ENCODE peak calls at places on chromosomes 1 and 21, in four cellular contexts. P, Q, Z and D are unnamed samples.

GRCh38 chr21:26565105-26565504 is 8.0 kb downstream of the CYYR1 start:
- DNase-seq in Q (no peak), Z (no peak), P (no peak), D (no peak)

GRCh38 chr1:157151506-157151905 is 13.3 kb upstream of the ETV3 start:
- DNase-seq in P (no peak), Z (no peak), Q (no peak), D (peak)

GRCh38 chr1:198788561-198789064 is 149.8 kb downstream of the PTPRC start:
- DNase-seq in Q (no peak), Z (no peak), P (no peak), D (peak)

GRCh38 chr1:55519937-55520683 is 304.9 kb upstream of the USP24 start:
- DNase-seq in Z (peak), P (no peak), Q (no peak), D (no peak)

GRCh38 chr1:55138740-55139283 is 76.4 kb downstream of the USP24 start:
- DNase-seq in P (no peak), Q (no peak), Z (no peak), D (no peak)

GRCh38 chr1:178337091-178337726 is 159.6 kb downstream of the CLEC20A start:
- DNase-seq in P (no peak), Q (no peak), Z (no peak), D (no peak)

GRCh38 chr21:37878946-37879660 is 37.2 kb downstream of the KCNJ6 start:
- DNase-seq in Z (peak), P (no peak), Q (no peak), D (peak)

GRCh38 chr1:159188375-159188788 is 16.3 kb upstream of the ACKR1 start:
- DNase-seq in Z (peak), Q (peak), P (peak), D (peak)

GRCh38 chr1:232016636-232017035 is 390.0 kb downstream of the DISC1 start:
- DNase-seq in Q (no peak), Z (peak), P (no peak), D (no peak)

GRCh38 chr1:92537333-92537884 is 50.7 kb upstream of the GFI1 start:
- DNase-seq in Q (no peak), Z (no peak), P (no peak), D (no peak)

GRCh38 chr1:235513495-235514366 is 9.5 kb upstream of the B3GALNT2 start:
- DNase-seq in P (peak), Q (peak), Z (peak), D (peak)

GRCh38 chr21:25732091-25732760 is 2.5 kb downstream of the ATP5PF start:
- DNase-seq in Q (no peak), Z (no peak), P (no peak), D (no peak)

GRCh38 chr1:100866041-100866900 is 28.4 kb downstream of the EXTL2 start:
- DNase-seq in Z (peak), Q (no peak), P (no peak), D (peak)

GRCh38 chr1:238088891-238089290 is 198.2 kb upstream of the ZP4 start:
- DNase-seq in Z (no peak), P (no peak), Q (no peak), D (no peak)

GRCh38 chr1:86441581-86441980 is 17.6 kb downstream of the CLCA2 start:
- DNase-seq in Q (no peak), Z (no peak), P (no peak), D (no peak)

GRCh38 chr1:54940027-54940426 is 40.4 kb upstream of the TMEM61 start:
- DNase-seq in Q (no peak), P (no peak), Z (peak), D (no peak)

GRCh38 chr1:34898220-34898820 is 31.1 kb downstream of the DLGAP3 start:
- DNase-seq in P (no peak), Z (no peak), Q (no peak), D (no peak)

GRCh38 chr21:46226920-46227599 is 1.5 kb downstream of the LSS start:
- DNase-seq in Q (no peak), P (no peak), Z (peak), D (peak)

GRCh38 chr21:35932232-35932911 is 128.0 kb downstream of the SETD4 start:
- DNase-seq in Q (peak), Z (peak), P (peak), D (peak)

GRCh38 chr1:162951553-162952315 is 90.8 kb upstream of the CCDC190 start:
- DNase-seq in Q (no peak), P (no peak), Z (peak), D (no peak)

GRCh38 chr1:11873395-11873794 is 14.7 kb upstream of the NPPB start:
- DNase-seq in P (no peak), Z (no peak), Q (no peak), D (no peak)

GRCh38 chr1:111045033-111045722 is 81.5 kb upstream of the LRIF1 start:
- DNase-seq in Z (no peak), Q (peak), P (no peak), D (no peak)

GRCh38 chr1:10431065-10431730 is 965 bp downstream of the CENPS start:
- DNase-seq in Z (no peak), P (no peak), Q (no peak), D (no peak)

DNA sequence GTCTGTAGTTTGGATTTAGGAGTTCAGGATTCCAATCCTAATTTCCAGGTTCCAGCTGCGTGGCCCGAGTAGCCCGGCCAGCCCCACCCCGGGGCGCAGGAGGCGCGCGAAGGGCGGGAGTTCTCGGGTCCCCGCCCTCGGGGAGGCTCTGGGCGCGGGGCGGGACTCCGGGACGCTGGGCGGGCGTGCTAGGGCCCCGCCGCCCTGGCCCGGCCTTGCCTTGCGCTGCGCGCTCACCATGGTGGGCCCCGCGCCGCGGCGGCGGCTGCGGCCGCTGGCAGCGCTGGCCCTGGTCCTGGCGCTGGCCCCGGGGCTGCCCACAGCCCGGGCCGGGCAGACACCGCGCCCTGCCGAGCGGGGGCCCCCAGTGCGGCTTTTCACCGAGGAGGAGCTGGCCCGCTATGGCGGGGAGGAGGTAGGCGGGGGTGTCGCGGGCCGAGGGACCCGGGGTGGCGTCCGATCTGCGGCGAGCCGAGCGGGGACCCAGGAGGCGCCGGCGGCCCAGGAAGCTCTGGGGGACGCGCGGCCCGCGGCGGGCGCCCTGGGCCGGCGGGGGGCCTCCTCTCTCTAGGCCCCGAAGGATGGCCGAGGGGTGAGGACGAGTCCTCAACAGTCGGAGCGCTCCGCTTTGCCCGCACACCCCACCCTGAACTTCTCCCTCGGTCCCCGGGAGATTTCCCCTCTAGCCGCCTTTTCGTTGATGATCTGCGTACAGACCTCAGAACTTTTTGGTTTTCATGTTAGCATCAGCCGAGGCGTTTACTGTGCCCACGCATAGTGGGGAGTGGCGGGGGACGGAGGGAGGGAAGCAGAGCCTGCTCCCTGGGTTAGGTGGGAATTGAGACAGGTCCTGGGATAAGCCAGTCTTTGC is at the start of gene NENF:
- DNase-seq in P (peak), Z (peak), Q (peak), D (peak)
- TF ChIP-seq POLR2A in P (peak), Z (peak), Q (peak), D (peak)

DNA sequence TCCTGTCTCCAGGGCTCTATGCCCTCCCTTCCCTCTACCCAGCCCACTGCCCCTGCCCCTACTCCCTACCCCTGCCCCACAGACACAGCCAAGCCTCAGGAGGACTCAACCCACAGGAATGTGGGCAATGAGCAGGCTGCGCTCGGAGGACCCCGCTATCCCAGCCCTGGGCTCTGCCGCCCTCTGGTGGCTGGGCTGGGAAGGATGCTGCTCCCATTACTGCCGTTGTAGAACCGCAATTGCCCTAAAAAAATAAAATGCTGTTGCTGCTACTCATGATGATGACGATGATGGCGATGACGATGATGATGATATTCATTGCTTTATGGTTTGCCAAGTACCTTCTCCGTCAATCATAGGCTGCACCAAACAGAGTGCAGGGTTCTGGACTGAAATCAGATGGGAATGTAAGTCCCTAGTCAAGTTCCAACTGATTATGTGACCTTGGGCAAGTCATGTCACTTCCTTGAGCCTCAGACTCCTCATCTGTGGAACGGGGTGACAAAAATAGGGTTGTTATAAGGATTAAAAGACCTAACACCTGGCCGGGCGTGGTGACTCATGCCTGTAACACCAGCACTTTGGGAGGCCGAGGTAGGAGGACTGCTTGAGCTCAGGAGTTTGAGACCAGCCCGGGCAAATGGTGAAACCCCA is 24.6 kb downstream of the ARHGEF19 start:
- DNase-seq in Q (peak), P (peak), Z (peak), D (peak)
- TF ChIP-seq POLR2A in Q (no peak), P (no peak), Z (peak), D (no peak)

GRCh38 chr1:248872752-248873408 is 14.0 kb upstream of the ZNF692 start:
- DNase-seq in P (peak), Q (peak), Z (peak), D (peak)
- TF ChIP-seq POLR2A in P (no peak), Q (no peak), Z (peak), D (no peak)

DNA sequence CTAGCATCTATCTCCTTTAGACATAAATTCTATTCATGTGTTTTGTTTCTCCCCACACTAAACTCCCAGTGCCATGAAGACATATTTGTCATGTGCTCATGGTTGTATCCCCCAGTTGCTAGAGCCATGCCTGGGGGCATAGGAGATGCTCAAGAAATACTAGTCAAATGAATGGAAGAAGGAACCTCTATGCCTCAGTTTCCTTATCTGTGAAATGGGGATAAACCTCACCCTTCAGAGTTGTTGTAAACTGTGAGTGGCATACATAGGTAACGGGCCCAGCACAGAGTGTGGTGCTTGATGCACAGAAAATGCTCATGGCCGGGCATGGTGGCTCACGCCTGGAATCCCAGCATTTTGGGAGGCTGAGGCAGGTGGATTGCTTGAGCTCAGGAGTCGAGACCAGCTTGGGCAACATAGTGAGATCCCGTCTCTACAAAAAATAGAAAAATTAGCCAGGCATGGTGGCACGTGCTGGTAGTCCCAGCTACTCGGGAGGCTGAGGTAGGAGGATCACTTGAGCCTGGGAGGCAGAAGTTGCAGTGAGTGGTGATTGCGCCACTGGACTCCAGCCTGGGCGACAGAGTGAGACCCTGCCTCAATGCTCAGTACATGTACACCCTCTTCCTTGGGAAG is 8.7 kb downstream of the LDLRAD2 start:
- DNase-seq in Z (no peak), P (no peak), Q (no peak), D (no peak)
- TF ChIP-seq POLR2A in Z (no peak), P (no peak), Q (no peak), D (no peak)

GRCh38 chr1:225777583-225778411 is at the start of gene SRP9:
- DNase-seq in Z (peak), Q (peak), P (peak), D (peak)
- TF ChIP-seq POLR2A in Z (peak), Q (peak), P (peak), D (peak)

DNA sequence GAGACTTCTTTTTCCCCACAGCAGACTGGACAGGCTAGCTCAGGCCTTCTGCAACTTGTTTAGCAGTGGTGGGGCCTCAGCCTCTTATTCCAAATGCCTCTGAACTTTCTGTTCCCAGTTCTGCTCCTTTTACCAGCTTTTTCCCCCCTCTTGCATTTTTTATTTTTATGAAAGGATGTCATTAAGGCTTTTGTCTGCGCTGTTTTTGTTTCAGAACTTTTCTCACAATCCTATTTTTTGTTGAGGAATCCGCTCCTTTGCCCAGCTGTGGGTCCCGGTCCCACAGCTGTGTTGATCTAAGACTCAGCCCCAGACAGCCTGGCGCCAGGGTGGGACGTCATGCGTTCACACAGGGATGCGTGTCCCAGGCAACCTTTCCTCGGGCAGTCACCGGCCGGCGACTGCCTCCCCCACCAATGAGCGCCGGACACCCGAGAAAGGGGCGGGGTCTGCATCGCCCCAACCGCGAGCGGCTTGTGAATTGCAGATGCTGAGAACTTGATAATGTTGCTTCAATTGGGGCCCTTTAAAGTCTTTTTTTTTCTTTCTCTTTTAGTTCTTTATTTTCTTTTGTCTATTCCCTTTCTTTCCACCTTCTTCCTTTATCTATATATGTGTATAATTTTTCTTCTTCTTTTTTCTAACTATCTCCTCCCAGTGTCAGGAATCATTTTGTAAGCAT is 3.0 kb upstream of the ID3 start:
- DNase-seq in P (peak), Q (peak), Z (peak), D (peak)
- TF ChIP-seq POLR2A in P (peak), Q (peak), Z (peak), D (no peak)

GRCh38 chr1:58773406-58773840 is 10.4 kb downstream of the JUN start:
- DNase-seq in P (peak), Q (peak), Z (peak), D (no peak)
- TF ChIP-seq POLR2A in P (no peak), Q (peak), Z (no peak), D (no peak)

DNA sequence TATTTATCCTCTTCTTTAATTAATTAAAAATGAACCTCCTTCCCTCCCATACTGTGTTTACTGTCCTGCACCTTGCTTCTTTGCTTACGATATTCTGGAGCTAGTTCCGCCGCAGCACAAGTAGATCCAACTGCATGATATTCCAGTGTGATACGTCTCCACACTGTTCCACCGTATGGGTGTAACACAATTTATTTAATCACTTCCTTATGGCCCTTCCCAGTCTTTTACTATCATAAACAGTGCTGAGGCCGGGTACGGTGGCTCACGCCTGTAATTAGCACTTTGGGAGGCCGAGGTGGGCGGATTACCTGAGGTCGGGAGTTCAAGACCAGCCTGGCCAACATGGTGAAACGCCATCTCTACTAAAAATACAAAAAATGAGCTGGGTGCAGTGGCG is 25.7 kb downstream of the CNST start:
- DNase-seq in Q (no peak), P (no peak), Z (no peak), D (no peak)
- TF ChIP-seq POLR2A in Q (no peak), P (no peak), Z (no peak), D (no peak)

DNA sequence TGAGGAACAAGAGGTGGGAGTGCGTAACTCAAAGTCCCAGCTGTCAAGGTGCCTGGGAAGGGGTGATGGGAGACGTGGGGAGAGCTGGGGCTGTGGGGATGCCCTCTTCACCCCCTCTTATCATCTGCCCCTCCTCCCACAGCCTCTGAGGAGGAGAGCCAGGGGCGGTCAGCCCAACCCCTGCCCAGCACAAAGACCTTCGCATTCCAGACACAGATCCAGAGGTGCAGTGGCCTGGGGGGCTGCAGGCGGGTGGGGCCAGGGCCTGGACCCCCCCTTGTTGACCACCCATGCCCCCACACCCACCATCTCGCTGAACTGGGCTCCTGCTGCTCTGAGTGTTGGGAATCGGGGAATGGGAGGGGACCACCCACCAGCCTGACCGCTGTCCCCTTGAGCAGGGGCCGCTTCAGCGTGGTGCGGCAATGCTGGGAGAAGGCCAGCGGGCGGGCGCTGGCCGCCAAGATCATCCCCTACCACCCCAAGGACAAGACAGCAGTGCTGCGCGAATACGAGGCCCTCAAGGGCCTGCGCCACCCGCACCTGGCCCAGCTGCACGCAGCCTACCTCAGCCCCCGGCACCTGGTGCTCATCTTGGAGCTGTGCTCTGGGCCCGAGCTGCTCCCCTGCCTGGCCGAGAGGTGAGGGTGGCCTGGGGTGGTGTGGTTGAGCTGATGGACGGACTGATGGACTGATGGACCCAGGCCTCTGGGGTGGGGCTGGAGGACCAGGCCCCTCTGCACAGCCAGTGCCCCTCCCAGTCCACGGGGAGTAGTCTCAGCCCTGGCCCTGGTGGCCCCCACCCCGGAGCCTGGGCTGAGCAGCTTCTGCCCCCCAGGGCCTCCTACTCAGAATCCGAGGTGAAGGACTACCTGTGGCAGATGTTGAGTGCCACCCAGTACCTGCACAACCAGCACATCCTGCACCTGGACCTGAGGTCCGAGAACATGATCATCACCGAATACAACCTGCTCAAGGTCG is 29.7 kb downstream of the TRIM11 start:
- DNase-seq in Z (no peak), P (no peak), Q (no peak), D (no peak)
- TF ChIP-seq POLR2A in Z (no peak), P (no peak), Q (no peak), D (no peak)

DNA sequence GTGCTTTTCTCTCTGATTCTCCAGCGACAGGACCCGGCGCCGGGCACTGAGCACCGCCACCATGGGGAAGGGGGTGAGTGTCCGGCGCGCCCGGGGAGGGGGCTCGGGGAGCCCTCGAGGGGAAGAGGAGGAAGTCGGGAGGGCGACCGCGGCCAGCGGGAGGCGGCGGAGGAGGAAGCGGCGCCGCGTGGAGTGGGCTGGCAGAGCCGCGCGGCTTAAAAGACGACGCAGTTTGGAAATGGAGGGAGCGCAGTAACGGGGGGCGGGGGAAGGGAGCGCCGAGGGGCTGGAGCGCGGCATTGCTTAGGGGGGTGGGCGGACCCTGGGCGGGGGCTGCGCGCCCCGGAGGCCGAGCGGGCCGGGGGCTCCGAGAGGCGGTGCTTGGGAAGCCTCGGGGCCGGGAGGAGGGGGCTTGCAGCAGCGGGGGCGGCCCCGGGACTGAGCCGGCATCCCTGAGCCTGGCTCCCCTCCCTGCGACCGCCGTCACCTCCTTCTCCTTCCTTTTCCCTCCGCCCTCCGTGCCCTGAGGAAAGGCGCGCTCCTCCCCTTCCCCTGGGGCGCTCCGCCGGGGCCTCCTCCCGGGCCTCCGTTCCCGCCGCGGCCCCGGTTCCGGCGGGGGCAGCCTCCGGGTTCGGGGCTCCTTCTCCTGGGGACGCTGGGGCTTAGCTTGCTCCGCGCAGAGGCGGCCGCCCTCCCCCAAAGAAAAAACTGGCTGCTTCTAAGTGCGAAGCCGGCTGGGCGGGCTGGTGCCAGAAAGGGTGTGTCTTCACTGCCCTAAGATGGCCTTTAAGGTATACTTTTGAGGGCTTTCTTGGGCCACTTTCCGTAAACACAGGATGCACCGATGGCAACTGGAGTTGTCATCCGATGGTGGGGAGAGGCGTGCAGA is 651 bp downstream of the ATP1A1 start:
- DNase-seq in Z (peak), Q (peak), P (peak), D (peak)
- TF ChIP-seq POLR2A in Z (no peak), Q (peak), P (no peak), D (no peak)